ENCODE peak calls at places on chromosomes 6 and 20, in ten cellular contexts. One of them, this sample, is unnamed.

GRCh38 chr6:88499436-88499835 is 333.3 kb upstream of the CNR1 start:
- DNase-seq in T follicular helper cell: no peak
- DNase-seq in activated CD8-positive, alpha-beta memory T cell treated with anti-CD3 and anti-CD28 coated beads, Interleukin-2, amount 50 U/mL, for 48 hours: no peak
- DNase-seq in heart right ventricle: no peak
- DNase-seq in AG20443: no peak
- DNase-seq in non-pigmented ciliary epithelial cell: no peak
- DNase-seq in right cardiac atrium: no peak
- DNase-seq in H54: no peak
- DNase-seq in HS-27A: no peak
- DNase-seq in right lobe of liver: no peak
- DNase-seq in this sample: no peak

GRCh38 chr6:148223424-148223842 is 119.2 kb upstream of the SASH1 start:
- DNase-seq in right cardiac atrium: no peak
- DNase-seq in right lobe of liver: no peak
- DNase-seq in heart right ventricle: no peak
- DNase-seq in H54: no peak
- DNase-seq in AG20443: peak; percentile 20
- DNase-seq in activated CD8-positive, alpha-beta memory T cell treated with anti-CD3 and anti-CD28 coated beads, Interleukin-2, amount 50 U/mL, for 48 hours: no peak
- DNase-seq in non-pigmented ciliary epithelial cell: no peak
- DNase-seq in HS-27A: peak; percentile 51
- DNase-seq in T follicular helper cell: no peak
- DNase-seq in this sample: peak; percentile 60

GRCh38 chr20:3162080-3162611 is 2.5 kb upstream of the FASTKD5 start:
- DNase-seq in T follicular helper cell: no peak
- DNase-seq in HS-27A: no peak
- DNase-seq in right cardiac atrium: no peak
- DNase-seq in right lobe of liver: peak; percentile 36
- DNase-seq in activated CD8-positive, alpha-beta memory T cell treated with anti-CD3 and anti-CD28 coated beads, Interleukin-2, amount 50 U/mL, for 48 hours: no peak
- DNase-seq in AG20443: no peak
- DNase-seq in H54: no peak
- DNase-seq in non-pigmented ciliary epithelial cell: no peak
- DNase-seq in heart right ventricle: no peak
- DNase-seq in this sample: no peak

GRCh38 chr20:47784256-47784598 is 1.1 kb downstream of the SULF2 start:
- DNase-seq in right cardiac atrium: no peak
- DNase-seq in heart right ventricle: no peak
- DNase-seq in T follicular helper cell: no peak
- DNase-seq in right lobe of liver: no peak
- DNase-seq in H54: no peak
- DNase-seq in activated CD8-positive, alpha-beta memory T cell treated with anti-CD3 and anti-CD28 coated beads, Interleukin-2, amount 50 U/mL, for 48 hours: no peak
- DNase-seq in HS-27A: no peak
- DNase-seq in non-pigmented ciliary epithelial cell: no peak
- DNase-seq in AG20443: no peak
- DNase-seq in this sample: no peak

GRCh38 chr20:57878803-57879424 is 169.1 kb upstream of the PMEPA1 start:
- DNase-seq in T follicular helper cell: no peak
- DNase-seq in right lobe of liver: peak; percentile 31
- DNase-seq in right cardiac atrium: no peak
- DNase-seq in AG20443: no peak
- DNase-seq in heart right ventricle: no peak
- DNase-seq in non-pigmented ciliary epithelial cell: no peak
- DNase-seq in HS-27A: no peak
- DNase-seq in H54: no peak
- DNase-seq in activated CD8-positive, alpha-beta memory T cell treated with anti-CD3 and anti-CD28 coated beads, Interleukin-2, amount 50 U/mL, for 48 hours: no peak
- DNase-seq in this sample: no peak

GRCh38 chr6:111734068-111734825 is 128.6 kb upstream of the TRAF3IP2 start:
- DNase-seq in T follicular helper cell: no peak
- DNase-seq in AG20443: no peak
- DNase-seq in right cardiac atrium: no peak
- DNase-seq in non-pigmented ciliary epithelial cell: no peak
- DNase-seq in activated CD8-positive, alpha-beta memory T cell treated with anti-CD3 and anti-CD28 coated beads, Interleukin-2, amount 50 U/mL, for 48 hours: no peak
- DNase-seq in H54: no peak
- DNase-seq in heart right ventricle: no peak
- DNase-seq in HS-27A: no peak
- DNase-seq in right lobe of liver: no peak
- DNase-seq in this sample: no peak

GRCh38 chr6:149963462-149964242 is at the start of gene ULBP1:
- DNase-seq in T follicular helper cell: peak; percentile 61
- DNase-seq in heart right ventricle: peak; percentile 87
- DNase-seq in right lobe of liver: peak; percentile 82
- DNase-seq in non-pigmented ciliary epithelial cell: peak; percentile 41
- DNase-seq in activated CD8-positive, alpha-beta memory T cell treated with anti-CD3 and anti-CD28 coated beads, Interleukin-2, amount 50 U/mL, for 48 hours: peak; percentile 90
- DNase-seq in AG20443: peak; percentile 96
- DNase-seq in H54: peak; percentile 24
- DNase-seq in right cardiac atrium: peak; percentile 94
- DNase-seq in HS-27A: no peak
- DNase-seq in this sample: no peak

GRCh38 chr6:53195048-53195447 is 46.4 kb upstream of the GCM1 start:
- DNase-seq in right cardiac atrium: no peak
- DNase-seq in T follicular helper cell: no peak
- DNase-seq in heart right ventricle: no peak
- DNase-seq in H54: no peak
- DNase-seq in right lobe of liver: no peak
- DNase-seq in non-pigmented ciliary epithelial cell: no peak
- DNase-seq in activated CD8-positive, alpha-beta memory T cell treated with anti-CD3 and anti-CD28 coated beads, Interleukin-2, amount 50 U/mL, for 48 hours: no peak
- DNase-seq in AG20443: no peak
- DNase-seq in HS-27A: no peak
- DNase-seq in this sample: no peak

GRCh38 chr20:52312131-52312729 is 120.7 kb upstream of the ZFP64 start:
- DNase-seq in T follicular helper cell: peak; percentile 25
- DNase-seq in heart right ventricle: peak; percentile 40
- DNase-seq in H54: peak; percentile 23
- DNase-seq in right lobe of liver: peak; percentile 51
- DNase-seq in AG20443: peak; percentile 75
- DNase-seq in right cardiac atrium: no peak
- DNase-seq in non-pigmented ciliary epithelial cell: peak; percentile 14
- DNase-seq in activated CD8-positive, alpha-beta memory T cell treated with anti-CD3 and anti-CD28 coated beads, Interleukin-2, amount 50 U/mL, for 48 hours: no peak
- DNase-seq in HS-27A: peak; percentile 30
- DNase-seq in this sample: peak; percentile 96

GRCh38 chr6:45436544-45437440 is 59.1 kb upstream of the SUPT3H start:
- DNase-seq in non-pigmented ciliary epithelial cell: peak; percentile 86
- DNase-seq in heart right ventricle: no peak
- DNase-seq in H54: no peak
- DNase-seq in AG20443: peak; percentile 45
- DNase-seq in activated CD8-positive, alpha-beta memory T cell treated with anti-CD3 and anti-CD28 coated beads, Interleukin-2, amount 50 U/mL, for 48 hours: no peak
- DNase-seq in right cardiac atrium: no peak
- DNase-seq in right lobe of liver: no peak
- DNase-seq in T follicular helper cell: no peak
- DNase-seq in HS-27A: no peak
- DNase-seq in this sample: no peak

GRCh38 chr6:9208956-9209355 is 773.6 kb upstream of the SLC35B3 start:
- DNase-seq in right cardiac atrium: no peak
- DNase-seq in activated CD8-positive, alpha-beta memory T cell treated with anti-CD3 and anti-CD28 coated beads, Interleukin-2, amount 50 U/mL, for 48 hours: no peak
- DNase-seq in T follicular helper cell: no peak
- DNase-seq in heart right ventricle: no peak
- DNase-seq in non-pigmented ciliary epithelial cell: no peak
- DNase-seq in right lobe of liver: no peak
- DNase-seq in H54: no peak
- DNase-seq in AG20443: no peak
- DNase-seq in HS-27A: no peak
- DNase-seq in this sample: no peak

GRCh38 chr20:18731940-18732339 is 81.6 kb upstream of the SCP2D1 start:
- DNase-seq in H54: no peak
- DNase-seq in non-pigmented ciliary epithelial cell: no peak
- DNase-seq in AG20443: no peak
- DNase-seq in T follicular helper cell: no peak
- DNase-seq in right lobe of liver: no peak
- DNase-seq in right cardiac atrium: no peak
- DNase-seq in HS-27A: no peak
- DNase-seq in activated CD8-positive, alpha-beta memory T cell treated with anti-CD3 and anti-CD28 coated beads, Interleukin-2, amount 50 U/mL, for 48 hours: no peak
- DNase-seq in heart right ventricle: no peak
- DNase-seq in this sample: no peak

GRCh38 chr6:36131517-36132220 is 1.4 kb downstream of the MAPK13 start:
- DNase-seq in heart right ventricle: no peak
- DNase-seq in AG20443: peak; percentile 38
- DNase-seq in H54: peak; percentile 71
- DNase-seq in right lobe of liver: peak; percentile 67
- DNase-seq in T follicular helper cell: no peak
- DNase-seq in activated CD8-positive, alpha-beta memory T cell treated with anti-CD3 and anti-CD28 coated beads, Interleukin-2, amount 50 U/mL, for 48 hours: peak; percentile 76
- DNase-seq in right cardiac atrium: peak; percentile 69
- DNase-seq in non-pigmented ciliary epithelial cell: no peak
- DNase-seq in HS-27A: no peak
- DNase-seq in this sample: peak; percentile 40

GRCh38 chr6:167825759-167826229 is 917 bp upstream of the AFDN start:
- DNase-seq in AG20443: peak; percentile 60
- DNase-seq in non-pigmented ciliary epithelial cell: no peak
- DNase-seq in right cardiac atrium: no peak
- DNase-seq in right lobe of liver: peak; percentile 86
- DNase-seq in HS-27A: no peak
- DNase-seq in activated CD8-positive, alpha-beta memory T cell treated with anti-CD3 and anti-CD28 coated beads, Interleukin-2, amount 50 U/mL, for 48 hours: peak; percentile 57
- DNase-seq in H54: no peak
- DNase-seq in T follicular helper cell: no peak
- DNase-seq in heart right ventricle: peak; percentile 29
- DNase-seq in this sample: no peak

GRCh38 chr6:65937982-65938381 is 231.0 kb upstream of the EYS start:
- DNase-seq in T follicular helper cell: no peak
- DNase-seq in heart right ventricle: peak; percentile 4
- DNase-seq in activated CD8-positive, alpha-beta memory T cell treated with anti-CD3 and anti-CD28 coated beads, Interleukin-2, amount 50 U/mL, for 48 hours: no peak
- DNase-seq in right lobe of liver: no peak
- DNase-seq in AG20443: peak; percentile 9
- DNase-seq in right cardiac atrium: peak; percentile 63
- DNase-seq in non-pigmented ciliary epithelial cell: no peak
- DNase-seq in HS-27A: peak; percentile 2
- DNase-seq in H54: no peak
- DNase-seq in this sample: peak; percentile 32

GRCh38 chr6:36351152-36351571 is 14.5 kb upstream of the BNIP5 start:
- DNase-seq in activated CD8-positive, alpha-beta memory T cell treated with anti-CD3 and anti-CD28 coated beads, Interleukin-2, amount 50 U/mL, for 48 hours: no peak
- DNase-seq in right cardiac atrium: no peak
- DNase-seq in AG20443: peak; percentile 58
- DNase-seq in non-pigmented ciliary epithelial cell: no peak
- DNase-seq in heart right ventricle: no peak
- DNase-seq in H54: no peak
- DNase-seq in right lobe of liver: no peak
- DNase-seq in T follicular helper cell: no peak
- DNase-seq in HS-27A: no peak
- DNase-seq in this sample: no peak

GRCh38 chr6:90469906-90470305 is 117.0 kb downstream of the MAP3K7 start:
- DNase-seq in right cardiac atrium: no peak
- DNase-seq in H54: no peak
- DNase-seq in T follicular helper cell: no peak
- DNase-seq in HS-27A: no peak
- DNase-seq in activated CD8-positive, alpha-beta memory T cell treated with anti-CD3 and anti-CD28 coated beads, Interleukin-2, amount 50 U/mL, for 48 hours: no peak
- DNase-seq in AG20443: no peak
- DNase-seq in non-pigmented ciliary epithelial cell: no peak
- DNase-seq in right lobe of liver: no peak
- DNase-seq in heart right ventricle: no peak
- DNase-seq in this sample: no peak

GRCh38 chr20:47359533-47360206 is 3.2 kb upstream of the ZMYND8 start:
- DNase-seq in AG20443: no peak
- DNase-seq in right cardiac atrium: no peak
- DNase-seq in H54: no peak
- DNase-seq in HS-27A: no peak
- DNase-seq in right lobe of liver: no peak
- DNase-seq in heart right ventricle: peak; percentile 21
- DNase-seq in T follicular helper cell: no peak
- DNase-seq in activated CD8-positive, alpha-beta memory T cell treated with anti-CD3 and anti-CD28 coated beads, Interleukin-2, amount 50 U/mL, for 48 hours: no peak
- DNase-seq in non-pigmented ciliary epithelial cell: no peak
- DNase-seq in this sample: no peak

GRCh38 chr6:158439255-158439654 is 120.6 kb upstream of the TMEM181 start:
- DNase-seq in heart right ventricle: no peak
- DNase-seq in H54: no peak
- DNase-seq in non-pigmented ciliary epithelial cell: no peak
- DNase-seq in T follicular helper cell: no peak
- DNase-seq in AG20443: no peak
- DNase-seq in activated CD8-positive, alpha-beta memory T cell treated with anti-CD3 and anti-CD28 coated beads, Interleukin-2, amount 50 U/mL, for 48 hours: no peak
- DNase-seq in right cardiac atrium: no peak
- DNase-seq in HS-27A: no peak
- DNase-seq in right lobe of liver: no peak
- DNase-seq in this sample: no peak

GRCh38 chr6:29617782-29618557 is 15.0 kb downstream of the GABBR1 start:
- DNase-seq in activated CD8-positive, alpha-beta memory T cell treated with anti-CD3 and anti-CD28 coated beads, Interleukin-2, amount 50 U/mL, for 48 hours: no peak
- DNase-seq in H54: no peak
- DNase-seq in T follicular helper cell: no peak
- DNase-seq in AG20443: no peak
- DNase-seq in right lobe of liver: no peak
- DNase-seq in heart right ventricle: no peak
- DNase-seq in right cardiac atrium: no peak
- DNase-seq in non-pigmented ciliary epithelial cell: no peak
- DNase-seq in HS-27A: no peak
- DNase-seq in this sample: no peak

GRCh38 chr20:37881601-37882343 is 21.2 kb upstream of the VSTM2L start:
- DNase-seq in heart right ventricle: no peak
- DNase-seq in AG20443: no peak
- DNase-seq in right cardiac atrium: no peak
- DNase-seq in right lobe of liver: no peak
- DNase-seq in H54: no peak
- DNase-seq in HS-27A: no peak
- DNase-seq in activated CD8-positive, alpha-beta memory T cell treated with anti-CD3 and anti-CD28 coated beads, Interleukin-2, amount 50 U/mL, for 48 hours: no peak
- DNase-seq in non-pigmented ciliary epithelial cell: no peak
- DNase-seq in T follicular helper cell: no peak
- DNase-seq in this sample: no peak

GRCh38 chr6:37059344-37060194 is 54.1 kb downstream of the FGD2 start:
- DNase-seq in HS-27A: peak; percentile 96
- DNase-seq in non-pigmented ciliary epithelial cell: peak; percentile 86
- DNase-seq in right lobe of liver: peak; percentile 71
- DNase-seq in right cardiac atrium: peak; percentile 81
- DNase-seq in T follicular helper cell: no peak
- DNase-seq in AG20443: peak; percentile 94
- DNase-seq in activated CD8-positive, alpha-beta memory T cell treated with anti-CD3 and anti-CD28 coated beads, Interleukin-2, amount 50 U/mL, for 48 hours: no peak
- DNase-seq in heart right ventricle: peak; percentile 46
- DNase-seq in H54: peak; percentile 88
- DNase-seq in this sample: peak; percentile 94

GRCh38 chr6:7629321-7629720 is 39.3 kb downstream of the SNRNP48 start:
- DNase-seq in right lobe of liver: no peak
- DNase-seq in T follicular helper cell: no peak
- DNase-seq in right cardiac atrium: no peak
- DNase-seq in AG20443: peak; percentile 69
- DNase-seq in heart right ventricle: no peak
- DNase-seq in HS-27A: no peak
- DNase-seq in H54: no peak
- DNase-seq in activated CD8-positive, alpha-beta memory T cell treated with anti-CD3 and anti-CD28 coated beads, Interleukin-2, amount 50 U/mL, for 48 hours: no peak
- DNase-seq in non-pigmented ciliary epithelial cell: no peak
- DNase-seq in this sample: no peak

GRCh38 chr20:61949363-61949713 is 116.3 kb downstream of the TAF4 start:
- DNase-seq in H54: no peak
- DNase-seq in right cardiac atrium: peak; percentile 23
- DNase-seq in activated CD8-positive, alpha-beta memory T cell treated with anti-CD3 and anti-CD28 coated beads, Interleukin-2, amount 50 U/mL, for 48 hours: no peak
- DNase-seq in heart right ventricle: no peak
- DNase-seq in HS-27A: no peak
- DNase-seq in T follicular helper cell: no peak
- DNase-seq in right lobe of liver: peak; percentile 36
- DNase-seq in AG20443: no peak
- DNase-seq in non-pigmented ciliary epithelial cell: no peak
- DNase-seq in this sample: no peak